ENCODE peak calls at places on chromosome 3, in six cellular contexts. K, Y, I, O, A and V are unnamed samples. For H3K9me3, the result is how much of the 10 kb centered on the place peaks cover.

GRCh38 chr3:10988003-10988402 is 4.5 kb upstream of the SLC6A1 start:
- DNase-seq in K (no peak), Y (no peak), I (no peak), O (no peak), A (no peak), V (no peak)

GRCh38 chr3:169628567-169628966 is 34.9 kb downstream of the MECOM start:
- DNase-seq in K (no peak), Y (no peak), I (no peak), O (no peak), A (no peak), V (no peak)

GRCh38 chr3:172591876-172592771 is 68.9 kb upstream of the TNFSF10 start:
- DNase-seq in K (no peak), Y (no peak), I (no peak), O (no peak), A (no peak), V (no peak)

GRCh38 chr3:161560006-161560637 is 63.5 kb downstream of the OTOL1 start:
- DNase-seq in K (peak), Y (no peak), I (no peak), O (peak), A (no peak), V (no peak)

GRCh38 chr3:16533928-16534913 is 20.7 kb upstream of the RFTN1 start:
- DNase-seq in K (peak), Y (no peak), I (no peak), O (no peak), A (no peak), V (no peak)

GRCh38 chr3:88203537-88204143 is 53.9 kb downstream of the C3orf38 start:
- DNase-seq in K (peak), Y (peak), I (no peak), O (peak), A (peak), V (peak)

GRCh38 chr3:160381470-160381869 is 17.6 kb downstream of the IFT80 start:
- DNase-seq in K (no peak), Y (no peak), I (no peak), O (no peak), A (no peak), V (no peak)

GRCh38 chr3:58077586-58078285 is 69.5 kb downstream of the FLNB start:
- DNase-seq in K (no peak), Y (no peak), I (no peak), O (no peak), A (no peak), V (no peak)

GRCh38 chr3:107235923-107236315 is 141.3 kb upstream of the CCDC54 start:
- DNase-seq in K (peak), Y (peak), I (peak), O (peak), A (no peak), V (no peak)

GRCh38 chr3:21839592-21839991 is 88.6 kb upstream of the ZNF385D start:
- DNase-seq in K (no peak), Y (no peak), I (no peak), O (peak), A (no peak), V (peak)

GRCh38 chr3:27596334-27596841 is 112.2 kb upstream of the SLC4A7 start:
- DNase-seq in K (no peak), Y (no peak), I (no peak), O (peak), A (no peak), V (no peak)

GRCh38 chr3:51718547-51719412 is 11.9 kb downstream of the GRM2 start:
- DNase-seq in K (peak), Y (no peak), I (peak), O (peak), A (no peak), V (peak)

GRCh38 chr3:123421353-123422174 is 27.3 kb downstream of the ADCY5 start:
- DNase-seq in K (no peak), Y (no peak), I (no peak), O (no peak), A (no peak), V (no peak)

GRCh38 chr3:154181127-154181691 is 60.0 kb downstream of the ARHGEF26 start:
- DNase-seq in K (peak), Y (no peak), I (no peak), O (no peak), A (no peak), V (no peak)

GRCh38 chr3:46440531-46441294 is 24.0 kb downstream of the LTF start:
- DNase-seq in K (no peak), Y (no peak), I (no peak), O (no peak), A (no peak), V (no peak)

GRCh38 chr3:11726146-11726545 is 82.4 kb upstream of the VGLL4 start:
- DNase-seq in K (no peak), Y (no peak), I (no peak), O (no peak), A (no peak), V (no peak)

GRCh38 chr3:179321585-179322322 is 1.1 kb upstream of the ZNF639 start:
- DNase-seq in K (peak), Y (no peak), I (no peak), O (peak), A (peak), V (no peak)

GRCh38 chr3:139797724-139798343 is 120.1 kb upstream of the NMNAT3 start:
- DNase-seq in K (peak), Y (peak), I (no peak), O (peak), A (no peak), V (no peak)

GRCh38 chr3:166080096-166080495 is 242.9 kb upstream of the BCHE start:
- DNase-seq in K (no peak), Y (no peak), I (no peak), O (no peak), A (no peak), V (no peak)

GRCh38 chr3:143972155-143972494 is 502 bp downstream of the DIPK2A start:
- DNase-seq in K (no peak), Y (no peak), I (no peak), O (no peak), A (peak), V (no peak)

GRCh38 chr3:130729154-130729553 is 17.5 kb downstream of the PIK3R4 start:
- DNase-seq in K (no peak), Y (no peak), I (no peak), O (no peak), A (no peak), V (no peak)

DNA sequence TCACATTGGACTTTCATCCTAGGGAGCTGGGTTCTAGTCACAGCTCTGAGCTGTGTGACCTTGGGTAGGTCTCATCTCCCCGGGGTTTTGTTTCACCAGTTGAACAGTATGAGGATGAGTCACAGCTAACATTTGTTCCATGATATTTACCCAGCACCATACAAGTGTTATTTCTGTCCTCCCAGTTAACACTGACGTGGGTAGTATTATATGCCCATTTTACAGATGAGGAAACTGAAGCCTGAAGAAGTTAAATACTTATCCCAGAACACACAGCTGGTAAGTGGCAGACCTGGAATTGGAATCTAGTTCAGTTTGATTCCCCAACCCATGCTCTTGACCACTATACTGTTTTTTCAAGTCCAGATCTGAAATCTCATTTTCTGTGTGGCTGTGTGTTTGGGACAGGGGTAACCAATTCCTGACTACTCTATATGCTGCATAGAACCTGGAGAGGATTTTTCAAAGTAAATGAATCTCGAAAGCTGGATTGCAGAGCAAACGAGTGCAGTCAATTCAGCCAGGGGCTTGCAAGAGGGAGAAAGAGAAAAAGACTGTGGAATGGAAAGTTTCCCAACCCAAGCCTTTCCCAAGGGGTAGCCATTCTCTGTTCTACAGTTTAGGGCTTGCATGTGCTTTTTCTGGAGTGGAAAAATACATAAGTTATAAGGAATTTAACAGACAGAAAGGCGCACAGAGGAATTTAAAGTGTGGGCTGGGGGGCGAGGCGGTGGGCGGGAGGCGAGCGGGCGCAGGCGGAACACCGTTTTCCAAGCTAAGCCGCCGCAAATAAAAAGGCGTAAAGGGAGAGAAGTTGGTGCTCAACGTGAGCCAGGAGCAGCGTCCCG is 684 bp upstream of the RARB start:
- DNase-seq in K (no peak), Y (no peak), I (no peak), O (no peak), A (no peak), V (no peak)
- H3K27ac ChIP-seq in K (no peak), Y (no peak), I (no peak), O (no peak), A (peak), V (peak)

DNA sequence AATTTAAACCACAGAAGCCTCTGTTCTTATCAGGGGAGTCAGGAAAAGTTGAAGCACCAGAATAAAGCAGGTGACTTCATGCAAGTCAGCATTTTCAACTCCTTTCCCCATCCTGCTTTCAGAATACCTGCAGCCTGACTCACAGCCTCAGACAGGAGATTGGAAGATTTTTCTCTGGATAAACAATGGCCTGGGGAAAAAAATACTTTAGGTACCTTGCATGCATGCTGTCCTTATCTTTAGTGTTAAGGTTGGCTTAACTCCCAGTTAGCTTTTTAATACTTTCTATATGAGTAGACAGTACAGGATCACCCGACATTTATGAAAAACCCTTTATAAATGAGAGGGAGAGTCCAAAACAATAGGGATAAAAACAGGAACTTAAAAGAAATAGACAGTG is 53.6 kb downstream of the PAK2 start:
- DNase-seq in K (no peak), Y (peak), I (peak), O (no peak), A (no peak), V (no peak)
- H3K9me3 ChIP-seq in K (under half), Y (under half), I (under half), O (under half), A (under half), V (under half)

GRCh38 chr3:49124991-49125670 is 4.5 kb upstream of the USP19 start:
- DNase-seq in K (no peak), Y (no peak), I (no peak), O (peak), A (no peak), V (no peak)
- TF ChIP-seq CTCF in K (peak), Y (peak), I (no peak), O (peak), A (no peak), V (no peak)

DNA sequence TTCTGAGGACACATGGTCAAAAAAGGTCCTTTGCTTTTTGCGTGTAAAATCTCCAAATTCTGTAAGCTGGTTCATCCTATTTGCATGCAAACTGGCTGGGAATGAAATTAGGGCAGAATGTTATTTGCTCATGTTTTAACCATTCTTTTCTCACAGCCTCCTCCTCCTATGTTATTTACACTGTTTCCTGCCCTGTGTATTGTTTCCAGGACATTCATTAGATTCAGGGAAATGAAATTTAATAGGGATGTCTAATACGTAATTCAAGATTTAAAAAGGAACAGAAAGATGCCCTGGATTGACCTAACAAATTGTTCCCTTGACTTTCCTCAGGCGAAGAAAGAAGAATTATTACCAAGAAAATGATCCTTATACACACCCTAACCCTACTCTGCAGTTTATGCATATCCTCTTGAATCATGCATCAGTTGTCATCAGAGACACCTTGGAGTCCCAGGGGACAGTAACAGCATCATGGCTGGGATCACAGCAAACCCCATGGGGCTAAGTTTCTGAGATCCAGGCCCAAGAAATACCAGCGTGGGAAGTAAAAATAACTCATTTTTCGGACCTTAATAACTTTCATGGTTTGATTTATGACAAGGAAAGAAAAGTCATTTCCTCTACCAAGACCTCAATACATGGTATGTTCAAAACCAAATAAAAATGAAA is 39.0 kb upstream of the B3GNT5 start:
- DNase-seq in K (no peak), Y (no peak), I (no peak), O (peak), A (no peak), V (no peak)
- H3K27ac ChIP-seq in K (no peak), Y (no peak), I (no peak), O (no peak), A (no peak), V (no peak)

GRCh38 chr3:93910085-93910484 is 63.6 kb downstream of the PROS1 start:
- DNase-seq in K (no peak), Y (no peak), I (no peak), O (no peak), A (no peak), V (no peak)
- H3K9me3 ChIP-seq in K (under half), Y (under half), I (under half), O (under half), A (under half), V (under half)

GRCh38 chr3:174355505-174355904 is 503.6 kb upstream of the NAALADL2 start:
- DNase-seq in K (peak), Y (no peak), I (no peak), O (peak), A (no peak), V (no peak)
- TF ChIP-seq CTCF in K (peak), Y (peak), I (peak), O (peak), A (no peak), V (no peak)

GRCh38 chr3:126269360-126269759 is 87.8 kb downstream of the KLF15 start:
- DNase-seq in K (no peak), Y (no peak), I (no peak), O (no peak), A (no peak), V (no peak)

GRCh38 chr3:126267169-126267975 is 87.0 kb upstream of the ALDH1L1 start:
- DNase-seq in K (peak), Y (peak), I (peak), O (no peak), A (peak), V (peak)

GRCh38 chr3:126267976-126268615 is 87.7 kb upstream of the ALDH1L1 start:
- DNase-seq in K (no peak), Y (no peak), I (no peak), O (no peak), A (no peak), V (no peak)

GRCh38 chr3:126268866-126269265 is 88.3 kb downstream of the KLF15 start:
- DNase-seq in K (no peak), Y (no peak), I (no peak), O (no peak), A (no peak), V (no peak)

GRCh38 chr3:126270145-126270811 is 86.9 kb downstream of the KLF15 start:
- DNase-seq in K (no peak), Y (no peak), I (no peak), O (no peak), A (peak), V (peak)
- H3K27ac ChIP-seq in K (no peak), Y (no peak), I (no peak), O (no peak), A (peak), V (peak)

GRCh38 chr3:67335813-67336212 is 318.6 kb downstream of the SUCLG2 start:
- DNase-seq in K (no peak), Y (no peak), I (no peak), O (no peak), A (no peak), V (no peak)
- H3K9me3 ChIP-seq in K (under half), Y (under half), I (under half), O (under half), A (under half), V (under half)

DNA sequence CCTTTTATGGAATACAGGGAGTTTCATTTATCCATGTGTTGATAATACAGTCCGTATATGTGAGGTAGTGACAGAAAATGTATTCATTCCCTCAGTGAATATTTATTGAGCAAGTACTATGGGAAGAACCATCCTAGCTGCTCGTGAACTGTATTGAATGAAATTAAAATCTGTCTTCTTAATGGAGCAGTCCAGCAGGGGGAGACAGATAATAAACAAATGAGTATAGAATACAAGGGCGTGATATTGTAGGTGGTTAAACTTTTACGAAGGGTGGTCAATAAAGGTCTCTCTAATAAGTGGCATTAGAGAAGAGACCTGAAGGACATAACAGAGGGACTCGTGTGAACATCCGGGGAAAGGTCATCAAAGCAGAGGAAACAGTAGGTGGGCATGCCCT is 62.7 kb upstream of the OSTN start:
- DNase-seq in K (no peak), Y (no peak), I (no peak), O (peak), A (no peak), V (no peak)
- TF ChIP-seq CTCF in K (peak), Y (peak), I (no peak), O (peak), A (no peak), V (no peak)

GRCh38 chr3:38002940-38003339 is 12.4 kb downstream of the VILL start:
- DNase-seq in K (no peak), Y (no peak), I (no peak), O (no peak), A (no peak), V (peak)
- H3K27ac ChIP-seq in K (no peak), Y (no peak), I (no peak), O (no peak), A (no peak), V (no peak)